ENCODE peak calls at places on chromosomes 6 and 20, in four cellular contexts. One of them, this sample, is unnamed.

GRCh38 chr20:51326241-51326819 is 216.2 kb downstream of the NFATC2 start:
- DNase-seq in K562: peak
- DNase-seq in HepG2: peak
- DNase-seq in WTC11: peak
- DNase-seq in this sample: peak

GRCh38 chr6:20266851-20267608 is 54.8 kb upstream of the MBOAT1 start:
- DNase-seq in K562: peak
- DNase-seq in WTC11: no peak
- DNase-seq in HepG2: no peak
- DNase-seq in this sample: no peak

GRCh38 chr20:11591965-11592364 is 325.7 kb upstream of the BTBD3 start:
- DNase-seq in K562: no peak
- DNase-seq in HepG2: no peak
- DNase-seq in WTC11: no peak
- DNase-seq in this sample: no peak

GRCh38 chr20:44805991-44806729 is 4.2 kb downstream of the RIMS4 start:
- DNase-seq in K562: peak
- DNase-seq in HepG2: no peak
- DNase-seq in WTC11: peak
- DNase-seq in this sample: no peak

GRCh38 chr6:52420668-52421358 is 671 bp downstream of the EFHC1 start:
- DNase-seq in HepG2: peak
- DNase-seq in K562: peak
- DNase-seq in WTC11: no peak
- DNase-seq in this sample: no peak

GRCh38 chr6:35343092-35343834 is 905 bp downstream of the PPARD start:
- DNase-seq in WTC11: no peak
- DNase-seq in K562: no peak
- DNase-seq in HepG2: no peak
- DNase-seq in this sample: no peak

GRCh38 chr20:63047267-63047666 is 40.5 kb upstream of the BHLHE23 start:
- DNase-seq in HepG2: no peak
- DNase-seq in K562: peak
- DNase-seq in WTC11: no peak
- DNase-seq in this sample: peak

GRCh38 chr20:23078994-23079364 is 7.1 kb downstream of the CD93 start:
- DNase-seq in K562: peak
- DNase-seq in WTC11: peak
- DNase-seq in HepG2: peak
- DNase-seq in this sample: no peak

GRCh38 chr20:43507150-43508080 is at the start of gene L3MBTL1:
- DNase-seq in WTC11: peak
- DNase-seq in HepG2: peak
- DNase-seq in K562: peak
- DNase-seq in this sample: peak

GRCh38 chr6:98579089-98579488 is 255.3 kb upstream of the POU3F2 start:
- DNase-seq in HepG2: no peak
- DNase-seq in K562: no peak
- DNase-seq in WTC11: no peak
- DNase-seq in this sample: no peak

GRCh38 chr6:7479801-7480266 is 61.6 kb upstream of the DSP start:
- DNase-seq in K562: no peak
- DNase-seq in HepG2: no peak
- DNase-seq in WTC11: no peak
- DNase-seq in this sample: peak

DNA sequence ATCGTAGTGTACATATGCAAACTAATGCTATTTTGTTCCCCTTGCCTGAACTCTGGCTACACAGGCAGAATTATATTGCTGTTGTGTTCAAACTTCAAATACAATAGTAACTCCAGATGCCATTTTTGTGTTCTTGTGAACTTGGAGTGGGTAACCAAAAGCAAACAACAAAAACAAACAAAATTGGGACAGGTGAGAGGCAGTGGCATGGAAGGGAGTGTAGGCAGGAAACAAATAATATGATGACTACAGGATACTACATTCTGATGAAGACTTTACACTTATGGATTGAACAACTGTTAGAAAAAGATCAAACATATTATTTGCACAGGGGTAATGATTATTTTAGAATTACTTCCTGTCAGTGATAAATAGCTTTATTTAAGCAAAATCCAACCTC is 307.3 kb upstream of the FLRT3 start:
- DNase-seq in K562: no peak
- DNase-seq in WTC11: no peak
- DNase-seq in HepG2: no peak
- DNase-seq in this sample: no peak
- TF ChIP-seq NR3C1 in K562: no peak
- TF ChIP-seq NR3C1 in WTC11: no peak
- TF ChIP-seq NR3C1 in HepG2: no peak
- TF ChIP-seq NR3C1 in this sample: no peak

GRCh38 chr6:43807228-43808061 is 37.4 kb downstream of the VEGFA start:
- DNase-seq in WTC11: no peak
- DNase-seq in HepG2: peak
- DNase-seq in K562: peak
- DNase-seq in this sample: no peak

GRCh38 chr6:43805695-43806040 is 35.7 kb downstream of the VEGFA start:
- DNase-seq in HepG2: peak
- DNase-seq in K562: no peak
- DNase-seq in WTC11: no peak
- DNase-seq in this sample: no peak

GRCh38 chr6:43806758-43807227 is 36.8 kb downstream of the VEGFA start:
- DNase-seq in HepG2: no peak
- DNase-seq in WTC11: no peak
- DNase-seq in K562: no peak
- DNase-seq in this sample: no peak

GRCh38 chr6:43804550-43805223 is 34.7 kb downstream of the VEGFA start:
- DNase-seq in K562: no peak
- DNase-seq in HepG2: peak
- DNase-seq in WTC11: no peak
- DNase-seq in this sample: no peak

GRCh38 chr6:43806041-43806757 is 36.2 kb downstream of the VEGFA start:
- DNase-seq in HepG2: peak
- DNase-seq in K562: no peak
- DNase-seq in WTC11: no peak
- DNase-seq in this sample: peak
- TF ChIP-seq NR3C1 in HepG2: no peak
- TF ChIP-seq NR3C1 in K562: no peak
- TF ChIP-seq NR3C1 in WTC11: no peak
- TF ChIP-seq NR3C1 in this sample: no peak

DNA sequence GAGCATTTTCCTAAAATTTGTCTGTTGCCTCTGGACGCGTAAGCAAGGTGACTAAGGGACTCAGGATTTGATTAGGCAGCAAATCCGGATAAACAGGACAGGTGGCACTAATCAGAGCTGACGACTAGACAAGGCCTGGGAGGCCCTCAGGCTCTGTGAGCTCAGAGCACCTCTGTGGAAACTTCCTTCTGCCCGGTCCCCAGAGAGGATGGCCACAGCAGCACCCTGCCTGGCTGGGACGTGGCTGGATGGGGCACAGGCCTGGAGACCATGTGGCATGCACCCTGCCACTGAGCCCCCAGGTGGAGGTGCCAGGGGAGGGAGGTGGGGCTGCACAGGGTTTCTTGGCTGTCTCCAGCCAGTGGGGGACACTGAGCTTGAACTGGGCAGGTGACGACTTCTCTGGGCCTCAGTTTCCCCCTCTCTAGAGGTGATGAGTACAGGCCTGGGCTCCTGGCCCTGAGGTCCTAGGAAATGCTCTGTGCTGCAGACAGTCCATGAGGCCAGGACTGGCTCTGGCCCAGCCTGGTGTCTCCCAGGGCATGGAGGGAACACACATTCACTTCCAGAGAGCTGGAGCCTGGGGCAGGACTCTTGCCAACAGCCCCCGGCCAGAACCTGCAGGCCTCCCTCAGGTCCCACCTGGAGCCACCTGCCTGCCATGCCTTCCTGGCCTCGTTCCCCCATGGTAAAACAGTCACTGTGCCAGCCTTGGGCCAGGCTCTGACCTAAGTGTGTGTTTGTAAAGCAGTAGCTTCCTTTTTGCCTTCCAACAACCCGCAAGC is 39.7 kb upstream of the STX16 start:
- DNase-seq in K562: no peak
- DNase-seq in HepG2: no peak
- DNase-seq in WTC11: no peak
- DNase-seq in this sample: no peak
- TF ChIP-seq NR3C1 in K562: no peak
- TF ChIP-seq NR3C1 in HepG2: no peak
- TF ChIP-seq NR3C1 in WTC11: no peak
- TF ChIP-seq NR3C1 in this sample: no peak

DNA sequence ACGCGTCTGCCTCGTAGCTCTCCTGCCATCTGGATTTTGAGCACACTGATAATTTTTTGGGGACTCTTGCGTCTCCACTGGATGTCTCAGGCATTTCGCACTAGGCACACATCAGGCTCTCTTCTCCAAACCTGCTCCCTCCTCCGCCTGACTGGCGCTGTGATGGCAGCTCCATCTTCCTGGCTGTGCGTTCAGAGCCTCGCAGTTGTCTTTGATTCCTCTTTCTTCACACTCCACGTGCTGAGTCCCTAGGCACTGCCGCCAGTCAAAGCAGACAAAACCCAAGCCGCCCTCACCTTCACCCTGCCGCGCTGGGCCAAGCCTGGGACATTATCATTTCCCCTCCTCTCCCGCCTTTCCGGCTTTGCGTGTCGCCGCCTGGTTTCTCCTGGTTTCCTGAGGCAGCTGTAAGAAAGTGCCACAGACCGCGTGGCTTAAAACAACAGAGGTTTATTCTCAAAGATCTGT is 778 bp downstream of the PSMG4 start:
- DNase-seq in K562: no peak
- DNase-seq in WTC11: no peak
- DNase-seq in HepG2: peak
- DNase-seq in this sample: peak
- TF ChIP-seq NR3C1 in K562: no peak
- TF ChIP-seq NR3C1 in WTC11: no peak
- TF ChIP-seq NR3C1 in HepG2: no peak
- TF ChIP-seq NR3C1 in this sample: no peak

DNA sequence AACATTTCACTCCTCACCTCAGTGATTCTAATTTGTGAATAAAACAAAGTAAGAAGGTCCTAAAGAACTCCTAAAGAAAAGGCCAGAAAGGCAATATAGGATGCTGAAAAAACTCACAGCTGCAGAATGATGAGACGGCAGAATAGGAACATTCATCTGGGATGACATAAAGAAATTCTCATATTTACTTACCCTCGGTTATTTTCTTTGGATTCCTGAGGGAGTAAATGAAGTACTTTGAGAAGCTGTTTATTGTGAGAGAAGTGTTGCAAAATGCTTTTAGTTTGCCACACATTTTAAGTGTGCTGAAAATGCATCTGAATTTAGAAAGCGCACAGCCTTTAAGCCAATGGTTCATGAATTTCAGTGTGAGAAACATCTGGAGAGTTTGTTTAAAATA is 35.7 kb upstream of the RBL1 start:
- DNase-seq in WTC11: no peak
- DNase-seq in HepG2: no peak
- DNase-seq in K562: no peak
- DNase-seq in this sample: no peak
- TF ChIP-seq NR3C1 in WTC11: no peak
- TF ChIP-seq NR3C1 in HepG2: no peak
- TF ChIP-seq NR3C1 in K562: no peak
- TF ChIP-seq NR3C1 in this sample: no peak

GRCh38 chr20:48604936-48605335 is 222.9 kb downstream of the PREX1 start:
- DNase-seq in HepG2: no peak
- DNase-seq in WTC11: peak
- DNase-seq in K562: no peak
- DNase-seq in this sample: no peak

GRCh38 chr20:48604426-48604825 is 223.4 kb downstream of the PREX1 start:
- DNase-seq in HepG2: no peak
- DNase-seq in K562: no peak
- DNase-seq in WTC11: peak
- DNase-seq in this sample: no peak

GRCh38 chr20:48603116-48603818 is 224.5 kb downstream of the PREX1 start:
- DNase-seq in K562: no peak
- DNase-seq in WTC11: peak
- DNase-seq in HepG2: no peak
- DNase-seq in this sample: no peak

GRCh38 chr20:48605364-48606116 is 222.3 kb downstream of the PREX1 start:
- DNase-seq in HepG2: no peak
- DNase-seq in WTC11: peak
- DNase-seq in K562: no peak
- DNase-seq in this sample: no peak

GRCh38 chr20:48603819-48604405 is 223.9 kb downstream of the PREX1 start:
- DNase-seq in K562: no peak
- DNase-seq in HepG2: no peak
- DNase-seq in WTC11: no peak
- DNase-seq in this sample: no peak
- TF ChIP-seq NR3C1 in K562: no peak
- TF ChIP-seq NR3C1 in HepG2: no peak
- TF ChIP-seq NR3C1 in WTC11: no peak
- TF ChIP-seq NR3C1 in this sample: no peak

DNA sequence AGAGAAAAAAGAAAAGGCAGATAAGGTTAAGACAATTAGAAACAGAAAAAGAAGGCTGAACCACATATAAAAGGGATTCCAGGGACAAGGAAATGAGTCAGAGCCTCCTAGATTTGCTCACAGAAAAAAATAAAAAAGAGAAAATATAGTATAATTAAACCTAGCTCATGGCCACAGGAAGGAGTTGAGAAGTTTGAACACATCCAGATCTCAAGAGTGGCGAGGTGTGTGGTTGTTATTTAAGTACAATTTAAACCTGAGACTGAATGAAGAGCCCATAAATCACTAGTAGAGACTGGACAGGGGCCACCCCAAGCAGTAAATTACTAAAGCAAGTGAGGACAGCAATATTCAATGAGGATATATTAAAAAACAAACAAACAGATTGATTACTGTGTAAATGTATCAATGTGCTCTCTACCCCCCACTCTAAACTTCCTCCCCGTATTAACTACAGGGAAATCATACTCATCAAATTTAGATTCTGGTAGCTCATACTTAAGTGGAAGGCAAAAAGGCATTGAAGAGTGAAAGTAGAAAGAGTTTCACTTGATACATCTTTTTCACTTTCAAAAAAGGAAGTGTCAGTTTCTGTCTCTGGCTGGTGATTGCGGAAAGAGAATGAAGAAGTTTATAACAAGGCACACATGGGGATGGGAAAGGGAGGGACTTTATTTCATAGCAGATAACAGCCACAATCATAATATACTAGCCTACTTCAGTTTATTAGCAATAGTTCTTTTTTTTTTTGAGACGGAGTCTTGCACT is 49.3 kb upstream of the SCAF8 start:
- DNase-seq in HepG2: no peak
- DNase-seq in K562: no peak
- DNase-seq in WTC11: no peak
- DNase-seq in this sample: no peak
- TF ChIP-seq NR3C1 in HepG2: no peak
- TF ChIP-seq NR3C1 in K562: no peak
- TF ChIP-seq NR3C1 in WTC11: no peak
- TF ChIP-seq NR3C1 in this sample: no peak